ENCODE peak calls at places on chromosomes 3 and 15, in nine cellular contexts. U is NCI-H345; D is left cardiac atrium; Q is stimulated activated CD4-positive, alpha-beta T cell treated with anti-CD3 and anti-CD28 coated beads, Interleukin-15, amount 100 ng/mL, for 24 hours; P is NCI-H774; J is activated T-cell treated with anti-CD3 and anti-CD28 coated beads for 1 hour; A is left lobe of liver; F is SW 1271; H is activated naive CD4-positive, alpha-beta T cell treated with anti-CD3 and anti-CD28 coated beads, Interleukin-2, amount 50 U/mL, for 72 hours. T is an unnamed sample.

GRCh38 chr15:91113036-91113435 is 13.0 kb downstream of the SV2B start:
- DNase-seq in H (no peak), P (no peak), F (no peak), J (no peak), U (no peak), D (no peak), A (no peak), Q (no peak), T (no peak)

GRCh38 chr15:78977091-78977571 is 32.3 kb upstream of the CTSH start:
- DNase-seq in Q (no peak), P (no peak), D (no peak), J (no peak), U (no peak), H (no peak), A (no peak), F (no peak), T (no peak)

GRCh38 chr3:124315215-124316033 is 323.5 kb upstream of the ROPN1 start:
- DNase-seq in J (no peak), P (no peak), D (no peak), Q (no peak), A (no peak), F (no peak), U (no peak), H (no peak), T (no peak)

GRCh38 chr3:128597900-128598299 is 52.7 kb downstream of the RPN1 start:
- DNase-seq in H (no peak), D (no peak), A (no peak), Q (no peak), F (no peak), J (no peak), U (no peak), P (no peak), T (no peak)

GRCh38 chr3:72821170-72821781 is 27.0 kb downstream of the SHQ1 start:
- DNase-seq in A (peak), Q (no peak), H (no peak), F (no peak), D (peak), U (peak), P (no peak), J (no peak), T (no peak)

GRCh38 chr3:27756877-27757276 is 34.8 kb upstream of the EOMES start:
- DNase-seq in U (no peak), A (no peak), F (no peak), J (no peak), Q (no peak), H (no peak), D (no peak), P (no peak), T (no peak)

GRCh38 chr3:39780352-39780751 is 29.1 kb upstream of the MYRIP start:
- DNase-seq in H (no peak), U (no peak), A (no peak), F (no peak), D (no peak), Q (no peak), P (no peak), J (no peak), T (no peak)

GRCh38 chr15:44598892-44599291 is 61.9 kb downstream of the EIF3J start:
- DNase-seq in P (no peak), A (no peak), U (no peak), J (no peak), H (no peak), D (no peak), Q (no peak), F (no peak), T (no peak)

GRCh38 chr3:185851046-185851445 is 26.2 kb upstream of the IGF2BP2 start:
- DNase-seq in Q (no peak), P (no peak), H (no peak), D (no peak), A (no peak), U (no peak), F (no peak), J (no peak), T (no peak)

GRCh38 chr15:49242820-49243219 is 72.8 kb downstream of the GALK2 start:
- DNase-seq in P (no peak), U (no peak), H (no peak), Q (no peak), A (no peak), F (no peak), D (no peak), J (no peak), T (no peak)

T was measured in NCI-H1436.